ENCODE peak calls at places on chromosomes 5 and 9, in four cellular contexts. M, Y, R and G are unnamed samples.

GRCh38 chr5:90434116-90434714 is 24.7 kb upstream of the CETN3 start:
- DNase-seq in M (no peak), Y (no peak), R (peak), G (no peak)

GRCh38 chr5:23089316-23089715 is 236.2 kb upstream of the CDH12 start:
- DNase-seq in M (no peak), Y (no peak), R (no peak), G (no peak)

GRCh38 chr5:111932628-111933027 is 175.6 kb upstream of the NREP start:
- DNase-seq in M (no peak), Y (no peak), R (no peak), G (no peak)

GRCh38 chr5:17118631-17119030 is 98.8 kb upstream of the BASP1 start:
- DNase-seq in M (no peak), Y (no peak), R (peak), G (peak)

GRCh38 chr9:130188860-130189481 is 16.8 kb downstream of the NCS1 start:
- DNase-seq in M (no peak), Y (no peak), R (peak), G (no peak)

GRCh38 chr9:136145580-136145979 is 26.9 kb upstream of the TMEM250 start:
- DNase-seq in M (no peak), Y (no peak), R (no peak), G (no peak)

GRCh38 chr5:141767671-141768070 is 85.6 kb upstream of the ARAP3 start:
- DNase-seq in M (no peak), Y (no peak), R (no peak), G (no peak)

GRCh38 chr5:139726248-139726647 is 69.4 kb upstream of the PSD2 start:
- DNase-seq in M (no peak), Y (no peak), R (no peak), G (no peak)

GRCh38 chr9:78439866-78440830 is 143.2 kb downstream of the PSAT1 start:
- DNase-seq in M (no peak), Y (no peak), R (no peak), G (no peak)

GRCh38 chr5:134175874-134176522 is 752 bp downstream of the SKP1 start:
- DNase-seq in M (no peak), Y (no peak), R (no peak), G (no peak)

GRCh38 chr9:16611969-16612368 is 258.5 kb downstream of the BNC2 start:
- DNase-seq in M (no peak), Y (no peak), R (no peak), G (no peak)

GRCh38 chr5:1666812-1667588 is 132.6 kb downstream of the MRPL36 start:
- DNase-seq in M (peak), Y (no peak), R (peak), G (no peak)

GRCh38 chr5:52073993-52074689 is 690.9 kb downstream of the ISL1 start:
- DNase-seq in M (no peak), Y (no peak), R (no peak), G (no peak)

DNA sequence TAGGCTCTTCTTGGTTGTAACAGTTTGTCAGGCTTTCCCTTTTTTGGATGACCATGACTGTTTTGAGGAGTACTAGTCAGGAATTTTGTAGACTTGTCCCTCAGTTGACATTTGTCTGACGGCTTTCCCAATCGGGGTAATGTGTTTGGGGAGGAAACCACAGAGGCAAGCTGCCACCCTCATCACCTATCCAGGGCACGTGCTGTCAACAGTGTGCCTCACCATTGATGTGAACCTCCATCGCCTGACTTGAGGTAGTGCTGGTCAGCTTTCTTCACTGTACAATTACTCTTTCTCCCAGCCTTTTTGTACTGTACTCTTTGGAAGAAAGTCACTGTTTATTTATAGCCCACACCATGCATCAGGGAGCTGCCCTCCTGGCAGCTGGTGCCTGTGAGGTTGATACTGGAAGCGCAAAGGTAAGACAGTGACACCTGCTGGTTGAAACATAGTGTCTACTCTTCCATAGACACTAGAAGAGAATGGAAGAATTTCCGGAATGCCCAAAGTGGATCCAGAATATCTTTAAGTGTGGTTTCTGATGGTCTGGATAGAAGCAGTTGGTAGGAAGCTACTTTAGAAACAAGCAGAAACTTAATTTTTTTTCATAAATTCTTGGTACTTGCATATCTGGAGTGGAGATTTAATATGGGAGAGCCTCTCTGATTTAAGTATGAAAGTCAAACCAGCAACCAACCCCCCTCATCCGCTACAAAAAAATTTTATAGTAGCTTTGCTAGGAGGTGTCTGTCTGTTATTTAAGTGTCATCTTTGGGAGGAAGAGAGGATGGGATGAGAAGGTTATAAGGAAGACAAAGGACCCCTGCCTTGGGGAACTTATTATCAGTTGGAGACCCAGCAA is 69.3 kb downstream of the SNX30 start:
- DNase-seq in M (no peak), Y (peak), R (peak), G (no peak)
- TF ChIP-seq SPI1 in M (no peak), Y (no peak), R (no peak), G (no peak)

GRCh38 chr9:123441769-123442168 is 85.8 kb downstream of the CRB2 start:
- DNase-seq in M (no peak), Y (no peak), R (no peak), G (no peak)
- TF ChIP-seq POLR2AphosphoS5 in M (no peak), Y (no peak), R (no peak), G (no peak)

GRCh38 chr9:107929439-107929838 is 439.9 kb upstream of the KLF4 start:
- DNase-seq in M (no peak), Y (no peak), R (no peak), G (peak)

GRCh38 chr9:107932601-107933000 is 443.0 kb upstream of the KLF4 start:
- DNase-seq in M (no peak), Y (no peak), R (no peak), G (no peak)

GRCh38 chr9:107931071-107931715 is 441.6 kb upstream of the KLF4 start:
- DNase-seq in M (no peak), Y (no peak), R (no peak), G (no peak)

GRCh38 chr9:107933042-107933441 is 443.5 kb upstream of the KLF4 start:
- DNase-seq in M (no peak), Y (no peak), R (no peak), G (no peak)

GRCh38 chr9:107932036-107932435 is 442.5 kb upstream of the KLF4 start:
- DNase-seq in M (no peak), Y (no peak), R (no peak), G (peak)
- TF ChIP-seq SPI1 in M (no peak), Y (no peak), R (no peak), G (no peak)

GRCh38 chr9:98944130-98945074 is 695 bp downstream of the COL15A1 start:
- DNase-seq in M (no peak), Y (no peak), R (no peak), G (peak)
- TF ChIP-seq POLR2AphosphoS5 in M (no peak), Y (no peak), R (no peak), G (no peak)

GRCh38 chr9:89837911-89838310 is 233.1 kb downstream of the GADD45G start:
- DNase-seq in M (no peak), Y (no peak), R (no peak), G (no peak)
- TF ChIP-seq SPI1 in M (no peak), Y (no peak), R (no peak), G (no peak)